ENCODE peak calls at places on chromosomes 3 and 15, in eight cellular contexts. S is neuronal stem cell; X is upper lobe of left lung; J is CD8-positive, alpha-beta memory T cell; L is IMR-90; G is fibroblast of lung; D is endodermal cell; T is prostate gland. P is an unnamed sample. For H3K9me3, the result is how much of the 10 kb centered on the place peaks cover.

GRCh38 chr3:128343287-128344045 is 123.2 kb downstream of the DNAJB8 start:
- DNase-seq in S (no peak), X (peak), J (no peak), L (peak), G (peak), D (peak), T (peak), P (no peak)

GRCh38 chr3:53426918-53427317 is 67.5 kb upstream of the CACNA1D start:
- DNase-seq in S (no peak), X (no peak), J (no peak), L (no peak), G (no peak), D (no peak), T (no peak), P (no peak)

GRCh38 chr3:18295171-18295920 is 129.8 kb downstream of the SATB1 start:
- DNase-seq in S (peak), X (peak), J (no peak), L (peak), G (peak), D (peak), T (no peak), P (peak)

GRCh38 chr3:172390792-172391191 is 57.5 kb downstream of the GHSR start:
- DNase-seq in S (no peak), X (no peak), J (no peak), L (no peak), G (no peak), D (no peak), T (no peak), P (no peak)

GRCh38 chr3:8848696-8849131 is 79.3 kb upstream of the OXTR start:
- DNase-seq in S (no peak), X (no peak), J (no peak), L (peak), G (peak), D (peak), T (no peak), P (no peak)

GRCh38 chr3:184583345-184584000 is 21.9 kb downstream of the EPHB3 start:
- DNase-seq in S (no peak), X (no peak), J (no peak), L (no peak), G (no peak), D (peak), T (no peak), P (no peak)

GRCh38 chr3:182568756-182569155 is 224.5 kb upstream of the ATP11B start:
- DNase-seq in S (no peak), X (no peak), J (no peak), L (no peak), G (no peak), D (no peak), T (no peak), P (no peak)

GRCh38 chr3:66481071-66482001 is 19.5 kb downstream of the LRIG1 start:
- DNase-seq in S (no peak), X (no peak), J (no peak), L (peak), G (peak), D (no peak), T (no peak), P (no peak)

GRCh38 chr15:40333922-40334492 is 6.7 kb downstream of the CCDC9B start:
- DNase-seq in S (no peak), X (peak), J (no peak), L (peak), G (peak), D (no peak), T (no peak), P (peak)

GRCh38 chr3:16907245-16907644 is 22.5 kb downstream of the PLCL2 start:
- DNase-seq in S (no peak), X (no peak), J (no peak), L (no peak), G (peak), D (no peak), T (no peak), P (no peak)

GRCh38 chr15:76996526-76997401 is 1.8 kb downstream of the PSTPIP1 start:
- DNase-seq in S (no peak), X (no peak), J (peak), L (peak), G (peak), D (no peak), T (no peak), P (peak)

GRCh38 chr15:28917791-28918140 is 32.0 kb downstream of the APBA2 start:
- DNase-seq in S (no peak), X (no peak), J (no peak), L (no peak), G (no peak), D (no peak), T (no peak), P (no peak)

GRCh38 chr3:26353052-26353451 is 269.5 kb upstream of the LRRC3B start:
- DNase-seq in S (no peak), X (no peak), J (no peak), L (no peak), G (no peak), D (no peak), T (no peak), P (no peak)

GRCh38 chr15:23565395-23566069 is at the start of gene MKRN3:
- DNase-seq in S (peak), X (no peak), J (peak), L (peak), G (peak), D (no peak), T (no peak), P (peak)

GRCh38 chr3:101588626-101589025 is 14.6 kb downstream of the PCNP start:
- DNase-seq in S (no peak), X (no peak), J (no peak), L (no peak), G (no peak), D (no peak), T (no peak), P (no peak)

GRCh38 chr3:81908596-81908995 is 147.2 kb upstream of the GBE1 start:
- DNase-seq in S (no peak), X (no peak), J (no peak), L (no peak), G (no peak), D (no peak), T (no peak), P (no peak)

GRCh38 chr3:95521396-95521795 is 1293.0 kb upstream of the EPHA6 start:
- DNase-seq in S (no peak), X (no peak), J (no peak), L (no peak), G (no peak), D (no peak), T (no peak), P (no peak)

GRCh38 chr3:95522449-95522848 is 1291.9 kb upstream of the EPHA6 start:
- DNase-seq in S (no peak), X (no peak), J (no peak), L (no peak), G (no peak), D (no peak), T (no peak), P (no peak)
- H3K9me3 ChIP-seq in S (under half), X (under half), J (under half), L (under half), G (under half), D (under half), T (under half), P (under half)

DNA sequence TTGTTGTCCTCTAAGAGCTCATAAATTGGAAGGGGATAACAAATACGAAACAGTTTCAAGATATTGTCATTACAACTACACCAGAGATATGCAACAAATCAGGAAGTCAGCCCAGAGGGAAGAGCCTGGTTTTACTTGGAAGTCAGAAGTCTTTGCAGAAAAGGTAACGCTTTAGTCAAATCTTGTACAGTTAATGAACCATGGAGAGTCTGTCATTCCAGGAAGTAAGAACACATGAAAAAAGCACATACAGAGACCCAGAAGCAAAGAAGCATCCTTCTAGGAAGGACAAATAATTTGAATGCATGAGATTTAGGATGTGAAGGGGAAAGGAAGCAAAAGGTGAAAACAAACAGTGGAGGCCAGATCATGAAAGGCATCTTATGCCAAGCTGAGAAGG is 19.6 kb downstream of the DYNC1LI1 start:
- DNase-seq in S (no peak), X (no peak), J (no peak), L (no peak), G (no peak), D (no peak), T (no peak), P (no peak)
- H3K9me3 ChIP-seq in S (under half), X (under half), J (under half), L (under half), G (under half), D (under half), T (under half), P (under half)

GRCh38 chr3:98361289-98361688 is 7.6 kb downstream of the OR5K4 start:
- DNase-seq in S (no peak), X (no peak), J (no peak), L (no peak), G (no peak), D (no peak), T (no peak), P (no peak)
- H3K9me3 ChIP-seq in S (under half), X (under half), J (under half), L (under half), G (under half), D (under half), T (under half), P (under half)

GRCh38 chr3:19436746-19437145 is 288.4 kb downstream of the KCNH8 start:
- DNase-seq in S (no peak), X (no peak), J (no peak), L (no peak), G (no peak), D (no peak), T (no peak), P (no peak)
- H3K9me3 ChIP-seq in S (under half), X (under half), J (under half), L (under half), G (under half), D (under half), T (under half), P (under half)

GRCh38 chr15:67826717-67827560 is 1.6 kb downstream of the SKOR1 start:
- DNase-seq in S (no peak), X (no peak), J (no peak), L (no peak), G (no peak), D (peak), T (no peak), P (no peak)

GRCh38 chr15:67829647-67830504 is 4.6 kb downstream of the SKOR1 start:
- DNase-seq in S (no peak), X (no peak), J (no peak), L (no peak), G (no peak), D (peak), T (no peak), P (no peak)

GRCh38 chr15:67828379-67828968 is 3.2 kb downstream of the SKOR1 start:
- DNase-seq in S (no peak), X (no peak), J (no peak), L (no peak), G (no peak), D (peak), T (no peak), P (no peak)

GRCh38 chr15:67827561-67828378 is 2.5 kb downstream of the SKOR1 start:
- DNase-seq in S (no peak), X (no peak), J (no peak), L (no peak), G (no peak), D (peak), T (no peak), P (no peak)

DNA sequence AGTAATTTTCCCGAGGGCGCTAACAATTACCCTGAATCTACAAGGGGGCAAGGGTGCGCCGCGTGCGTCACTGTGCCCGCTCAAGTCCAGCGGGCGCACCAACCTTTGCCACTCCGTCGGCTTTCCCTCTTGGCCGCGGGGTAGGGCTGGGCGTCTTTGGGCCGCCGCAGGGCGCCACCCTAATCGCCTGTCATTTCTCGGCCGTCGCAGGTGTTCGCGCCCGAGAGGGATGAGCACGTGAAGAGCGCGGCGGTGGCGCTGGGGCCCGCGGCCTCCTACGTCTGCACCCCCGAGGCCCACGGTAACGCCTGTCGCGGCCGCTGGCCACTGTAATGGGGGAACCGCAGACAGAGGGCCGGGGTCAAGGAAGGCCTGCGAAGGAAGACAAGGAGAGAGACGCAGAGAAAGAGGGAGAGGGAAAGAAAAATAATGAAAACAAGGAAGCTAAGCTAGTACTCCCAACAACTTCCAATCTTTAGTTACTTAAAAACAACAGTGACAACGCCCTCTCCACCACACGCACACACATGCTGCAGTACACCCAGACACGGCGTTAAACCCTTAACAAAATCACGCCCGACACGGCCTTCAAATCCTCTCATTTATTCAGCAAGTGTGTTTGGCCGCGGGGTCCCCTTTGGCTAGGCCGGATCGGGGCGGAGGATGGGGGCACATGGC is 3.8 kb downstream of the SKOR1 start:
- DNase-seq in S (no peak), X (no peak), J (no peak), L (no peak), G (no peak), D (peak), T (no peak), P (no peak)
- H3K9me3 ChIP-seq in S (under half), X (under half), J (under half), L (under half), G (under half), D (under half), T (under half), P (under half)

GRCh38 chr3:44492496-44492895 is 15.0 kb upstream of the ZNF445 start:
- DNase-seq in S (no peak), X (no peak), J (no peak), L (no peak), G (no peak), D (no peak), T (no peak), P (no peak)
- H3K9me3 ChIP-seq in S (half or more), X (half or more), J (under half), L (under half), G (under half), D (under half), T (under half), P (half or more)